ENCODE peak calls at places on chromosomes 11 and 22, in four cellular contexts. N is WERI-Rb-1, Q is heart right ventricle, D is Peyer's patch. O is an unnamed sample.

GRCh38 chr11:76048763-76049162 is 157.5 kb downstream of the WNT11 start:
- DNase-seq in N (peak; percentile 26), Q (no peak), D (peak; percentile 20), O (no peak)

GRCh38 chr11:45022294-45023064 is 71.8 kb upstream of the TP53I11 start:
- DNase-seq in N (no peak), Q (no peak), D (no peak), O (peak; percentile 7)

GRCh38 chr22:33073989-33074391 is 15.8 kb upstream of the SYN3 start:
- DNase-seq in N (no peak), Q (no peak), D (no peak), O (no peak)

GRCh38 chr22:48338793-48339705 is 1488.6 kb downstream of the BRD1 start:
- DNase-seq in N (no peak), Q (no peak), D (no peak), O (no peak)

GRCh38 chr22:38882480-38882879 is 10.5 kb upstream of the CBX6 start:
- DNase-seq in N (no peak), Q (no peak), D (no peak), O (no peak)

GRCh38 chr22:49815641-49816071 is 12.0 kb downstream of the BRD1 start:
- DNase-seq in N (no peak), Q (no peak), D (no peak), O (no peak)

GRCh38 chr11:67439321-67440228 is 2.1 kb upstream of the PTPRCAP start:
- DNase-seq in N (peak; percentile 64), Q (no peak), D (peak; percentile 64), O (no peak)

GRCh38 chr22:18048441-18048898 is 24.1 kb upstream of the MICAL3 start:
- DNase-seq in N (no peak), Q (no peak), D (no peak), O (no peak)

GRCh38 chr11:40241524-40242037 is 1217.9 kb downstream of the LRRC4C start:
- DNase-seq in N (no peak), Q (peak; percentile 3), D (no peak), O (no peak)

GRCh38 chr11:130211781-130212401 is 52.3 kb downstream of the ST14 start:
- DNase-seq in N (no peak), Q (no peak), D (peak; percentile 10), O (no peak)

GRCh38 chr11:129840236-129840635 is 24.6 kb downstream of the TMEM45B start:
- DNase-seq in N (no peak), Q (no peak), D (no peak), O (no peak)

GRCh38 chr22:26681395-26681821 is 24.0 kb downstream of the MIAT start:
- DNase-seq in N (no peak), Q (no peak), D (no peak), O (peak; percentile 89)

GRCh38 chr11:111422494-111423249 is 43.6 kb upstream of the POU2AF1 start:
- DNase-seq in N (peak; percentile 85), Q (no peak), D (peak; percentile 79), O (no peak)

GRCh38 chr11:32435511-32435946 is at the start of gene WT1:
- DNase-seq in N (no peak), Q (peak; percentile 64), D (no peak), O (no peak)

GRCh38 chr11:100978442-100978841 is 151.2 kb downstream of the PGR start:
- DNase-seq in N (no peak), Q (no peak), D (no peak), O (no peak)

GRCh38 chr22:19639610-19640135 is 74.6 kb upstream of the SEPTIN5 start:
- DNase-seq in N (no peak), Q (no peak), D (no peak), O (no peak)

GRCh38 chr22:25090225-25090651 is 109.4 kb upstream of the CRYBB3 start:
- DNase-seq in N (no peak), Q (peak; percentile 42), D (no peak), O (no peak)

GRCh38 chr22:29456211-29456671 is 17.9 kb downstream of the RFPL1 start:
- DNase-seq in N (no peak), Q (no peak), D (no peak), O (no peak)

GRCh38 chr22:37848587-37849088 is 581 bp upstream of the EIF3L start:
- DNase-seq in N (no peak), Q (no peak), D (no peak), O (no peak)

GRCh38 chr11:131749100-131749499 is 378.7 kb downstream of the NTM start:
- DNase-seq in N (no peak), Q (no peak), D (no peak), O (no peak)

GRCh38 chr11:133990501-133990900 is 33.7 kb upstream of the IGSF9B start:
- DNase-seq in N (no peak), Q (no peak), D (no peak), O (no peak)

GRCh38 chr22:36086170-36086490 is 57.5 kb upstream of the RBFOX2 start:
- DNase-seq in N (no peak), Q (no peak), D (no peak), O (no peak)

GRCh38 chr11:19561011-19561410 is 151.6 kb upstream of the NAV2 start:
- DNase-seq in N (no peak), Q (no peak), D (no peak), O (no peak)

GRCh38 chr11:133029096-133029495 is 503.2 kb downstream of the OPCML start:
- DNase-seq in N (no peak), Q (no peak), D (no peak), O (no peak)

GRCh38 chr11:119594639-119595249 is 134.3 kb downstream of the NECTIN1 start:
- DNase-seq in N (no peak), Q (no peak), D (no peak), O (no peak)

GRCh38 chr11:134398079-134398444 is 14.0 kb downstream of the B3GAT1 start:
- DNase-seq in N (no peak), Q (no peak), D (no peak), O (no peak)

GRCh38 chr11:35162795-35163194 is 23.8 kb downstream of the CD44 start:
- DNase-seq in N (no peak), Q (no peak), D (no peak), O (no peak)

GRCh38 chr11:65298131-65298535 is 16.5 kb upstream of the CDC42EP2 start:
- DNase-seq in N (no peak), Q (peak; percentile 84), D (no peak), O (no peak)

GRCh38 chr11:63817758-63818498 is 4.7 kb downstream of the SPINDOC start:
- DNase-seq in N (no peak), Q (no peak), D (no peak), O (no peak)

GRCh38 chr11:96964661-96965060 is 574.8 kb downstream of the JRKL start:
- DNase-seq in N (no peak), Q (no peak), D (no peak), O (no peak)

GRCh38 chr11:19952101-19952605 is 208.1 kb downstream of the DBX1 start:
- DNase-seq in N (no peak), Q (no peak), D (no peak), O (no peak)

GRCh38 chr22:41542224-41542623 is 2.0 kb downstream of the POLR3H start:
- DNase-seq in N (no peak), Q (no peak), D (no peak), O (no peak)

GRCh38 chr22:27820896-27821866 is 19.6 kb upstream of the MN1 start:
- DNase-seq in N (no peak), Q (no peak), D (no peak), O (peak; percentile 63)

GRCh38 chr22:27828214-27828587 is 26.6 kb upstream of the MN1 start:
- DNase-seq in N (no peak), Q (no peak), D (no peak), O (no peak)

GRCh38 chr22:27827586-27828213 is 26.1 kb upstream of the MN1 start:
- DNase-seq in N (no peak), Q (no peak), D (no peak), O (no peak)

GRCh38 chr22:27823221-27823620 is 21.7 kb upstream of the MN1 start:
- DNase-seq in N (no peak), Q (no peak), D (no peak), O (no peak)

DNA sequence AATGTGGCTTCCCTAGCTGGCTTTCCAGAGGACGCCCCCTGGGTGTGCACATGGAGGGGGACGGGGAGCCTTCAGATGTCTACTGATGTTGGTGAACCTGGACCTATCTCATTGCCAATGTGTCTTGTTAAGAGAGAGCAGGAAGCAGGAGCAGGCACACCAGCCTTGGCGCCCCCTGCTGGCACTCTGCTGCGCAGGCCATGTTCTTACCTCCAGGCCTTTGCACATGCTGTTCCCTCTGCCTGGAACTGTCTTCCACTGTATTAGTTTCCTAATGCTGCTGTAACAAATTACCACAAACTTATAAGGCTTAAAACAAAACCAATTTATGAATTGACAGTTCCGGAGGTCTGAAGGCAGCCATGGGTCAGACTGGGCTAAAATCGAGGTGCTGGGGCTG is 23.6 kb upstream of the MN1 start:
- DNase-seq in N (peak; percentile 16), Q (no peak), D (no peak), O (no peak)
- TF ChIP-seq CTCF in N (peak; percentile 70), Q (peak; percentile 20), D (no peak), O (peak; percentile 49)

GRCh38 chr11:116190861-116191260 is 581.9 kb downstream of the BUD13 start:
- DNase-seq in N (no peak), Q (no peak), D (no peak), O (no peak)

GRCh38 chr11:116190206-116190605 is 582.6 kb downstream of the BUD13 start:
- DNase-seq in N (no peak), Q (no peak), D (no peak), O (no peak)

GRCh38 chr11:116193321-116194114 is 579.3 kb downstream of the BUD13 start:
- DNase-seq in N (peak; percentile 46), Q (peak; percentile 50), D (no peak), O (peak; percentile 13)

GRCh38 chr11:116194156-116194904 is 578.5 kb downstream of the BUD13 start:
- DNase-seq in N (no peak), Q (no peak), D (no peak), O (no peak)

DNA sequence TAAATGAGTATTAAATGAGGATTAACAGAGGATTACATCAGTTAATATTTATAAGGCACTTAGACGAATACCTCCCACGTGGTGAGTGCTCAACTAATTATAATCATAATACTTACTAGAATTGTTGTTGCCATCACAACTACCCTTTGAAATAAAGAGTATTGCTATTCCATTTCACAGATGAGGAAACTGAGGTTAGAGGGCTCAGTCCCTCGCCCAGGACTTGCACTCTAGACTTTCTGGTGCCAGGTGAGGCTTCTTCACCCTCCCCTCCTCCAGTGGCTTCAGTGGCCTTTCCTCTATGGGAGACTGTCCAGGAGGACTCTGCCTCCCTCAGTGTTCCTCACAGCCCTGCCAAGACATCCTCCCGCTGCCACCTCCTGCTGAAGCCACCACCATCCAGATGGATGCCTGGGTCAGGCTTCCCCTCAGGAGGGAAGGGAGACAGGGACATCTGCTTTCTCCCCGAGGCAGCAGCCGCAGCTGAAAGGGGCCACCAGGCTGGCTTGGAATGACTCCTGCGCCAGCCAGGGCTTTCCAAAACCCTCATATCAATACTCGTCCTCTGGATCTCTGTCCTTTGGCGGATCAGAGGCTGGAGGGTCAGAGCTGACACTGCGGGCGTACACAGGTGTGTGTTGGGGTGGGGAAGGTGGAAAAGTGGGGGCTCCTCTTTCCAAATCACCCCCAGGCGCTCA is 580.1 kb downstream of the BUD13 start:
- DNase-seq in N (peak; percentile 48), Q (no peak), D (no peak), O (no peak)
- H3K4me3 ChIP-seq in N (peak overlapping the region; percentile 67), Q (peak overlapping the region; percentile 49), D (peak overlapping the region; percentile 24), O (peak overlapping the region; percentile 43)

GRCh38 chr11:116605543-116605942 is 167.2 kb downstream of the BUD13 start:
- DNase-seq in N (peak; percentile 72), Q (no peak), D (no peak), O (peak; percentile 1)
- TF ChIP-seq CTCF in N (peak; percentile 71), Q (peak; percentile 30), D (peak; percentile 34), O (peak; percentile 64)

GRCh38 chr11:46594383-46594718 is 528 bp upstream of the AMBRA1 start:
- DNase-seq in N (no peak), Q (no peak), D (no peak), O (no peak)
- H3K4me3 ChIP-seq in N (peak overlapping the region; percentile 96), Q (peak overlapping the region; percentile 96), D (peak overlapping the region; percentile 82), O (peak overlapping the region; percentile 89)

GRCh38 chr11:7904910-7905309 is 26.2 kb downstream of the OR10A6 start:
- DNase-seq in N (no peak), Q (no peak), D (no peak), O (peak; percentile 2)
- TF ChIP-seq CTCF in N (peak; percentile 24), Q (no peak), D (no peak), O (peak; percentile 38)

O was measured in retinal pigment epithelial cell.